ENCODE peak calls at places on chromosomes 16 and 17, in six cellular contexts. B is activated naive CD4-positive, alpha-beta T cell; K is left kidney; Q is left ventricle myocardium inferior; E is SHP77 treated with DMSO at 0.1 percent for 48 hours; W is GM03348. O is an unnamed sample.

GRCh38 chr17:489758-490329 is 137.2 kb upstream of the RPH3AL start:
- DNase-seq in B (no peak), K (peak; percentile 58), Q (no peak), E (no peak), W (peak; percentile 78), O (no peak)

GRCh38 chr17:35930211-35931065 is at the start of gene RDM1:
- DNase-seq in B (peak; percentile 41), K (peak; percentile 96), Q (peak; percentile 47), E (peak; percentile 6), W (peak; percentile 85), O (peak; percentile 96)

GRCh38 chr17:68697850-68698313 is 96.7 kb upstream of the FAM20A start:
- DNase-seq in B (no peak), K (no peak), Q (no peak), E (no peak), W (peak; percentile 66), O (peak; percentile 20)

GRCh38 chr16:77938913-77939312 is 83.4 kb upstream of the CLEC3A start:
- DNase-seq in B (no peak), K (no peak), Q (no peak), E (no peak), W (no peak), O (no peak)

GRCh38 chr17:48483471-48484131 is 47.2 kb downstream of the HOXB1 start:
- DNase-seq in B (no peak), K (peak; percentile 76), Q (no peak), E (peak; percentile 36), W (peak; percentile 90), O (no peak)

GRCh38 chr17:74337834-74338500 is 11.9 kb downstream of the KIF19 start:
- DNase-seq in B (no peak), K (no peak), Q (no peak), E (peak; percentile 37), W (no peak), O (peak; percentile 88)

GRCh38 chr16:75000481-75001081 is 1.8 kb downstream of the ZNRF1 start:
- DNase-seq in B (no peak), K (peak; percentile 50), Q (no peak), E (peak; percentile 47), W (peak; percentile 22), O (no peak)

GRCh38 chr17:74750327-74751069 is 2.1 kb downstream of the NHERF1 start:
- DNase-seq in B (no peak), K (no peak), Q (no peak), E (no peak), W (no peak), O (no peak)

GRCh38 chr16:71675380-71675779 is 49.1 kb downstream of the PHLPP2 start:
- DNase-seq in B (no peak), K (no peak), Q (no peak), E (no peak), W (no peak), O (no peak)

GRCh38 chr16:67936124-67936875 is at the start of gene PSMB10:
- DNase-seq in B (peak; percentile 56), K (peak; percentile 76), Q (peak; percentile 57), E (no peak), W (peak; percentile 76), O (peak; percentile 45)

GRCh38 chr17:34579979-34580684 is 750 bp downstream of the TMEM132E start:
- DNase-seq in B (no peak), K (peak; percentile 65), Q (peak; percentile 23), E (no peak), W (peak; percentile 71), O (peak; percentile 80)

GRCh38 chr17:63826468-63827001 is 696 bp upstream of the PSMC5 start:
- DNase-seq in B (no peak), K (no peak), Q (peak; percentile 27), E (no peak), W (peak; percentile 41), O (no peak)

GRCh38 chr16:78686601-78687000 is 587.1 kb downstream of the WWOX start:
- DNase-seq in B (no peak), K (no peak), Q (no peak), E (no peak), W (no peak), O (no peak)

GRCh38 chr17:11511696-11512095 is 86.6 kb upstream of the DNAH9 start:
- DNase-seq in B (no peak), K (no peak), Q (no peak), E (no peak), W (no peak), O (no peak)

GRCh38 chr16:28898266-28898665 is 20.0 kb downstream of the ATP2A1 start:
- DNase-seq in B (no peak), K (no peak), Q (no peak), E (no peak), W (no peak), O (no peak)

GRCh38 chr16:58459344-58460218 is 40.4 kb upstream of the NDRG4 start:
- DNase-seq in B (no peak), K (no peak), Q (no peak), E (no peak), W (peak; percentile 36), O (peak; percentile 5)

O was measured in NCI-H69.